ENCODE peak calls at places on chromosomes 12 and 14, in five cellular contexts. K, F, Q, E and I are unnamed samples.
A peak's percentile ranks its signal among the peaks of the same experiment; 100 is the strongest.

GRCh38 chr14:26905219-26905618 is 307.4 kb upstream of the NOVA1 start:
- DNase-seq in Q (no peak), F (no peak), K (no peak), E (no peak), I (no peak)

GRCh38 chr14:79836577-79836976 is 374.7 kb downstream of the DIO2 start:
- DNase-seq in E (no peak), F (no peak), K (no peak), Q (no peak), I (no peak)

GRCh38 chr14:57391609-57392195 is 1.3 kb downstream of the NAA30 start:
- DNase-seq in F (peak; percentile 21), K (peak; percentile 7), Q (no peak), E (no peak), I (no peak)

GRCh38 chr14:69152181-69152943 is 557 bp downstream of the DCAF5 start:
- DNase-seq in E (no peak), K (peak; percentile 54), Q (no peak), F (peak; percentile 67), I (peak; percentile 34)

GRCh38 chr12:105409881-105410471 is 79.5 kb downstream of the C12orf75 start:
- DNase-seq in F (peak; percentile 37), Q (no peak), E (no peak), K (no peak), I (no peak)

GRCh38 chr14:23168246-23168645 is 15.2 kb downstream of the SLC7A8 start:
- DNase-seq in Q (no peak), E (no peak), F (no peak), K (no peak), I (no peak)

GRCh38 chr12:52615208-52615868 is 3.0 kb downstream of the KRT73 start:
- DNase-seq in E (no peak), K (no peak), Q (no peak), F (no peak), I (no peak)

GRCh38 chr14:66066991-66067788 is 419.0 kb upstream of the CCDC196 start:
- DNase-seq in Q (no peak), F (no peak), E (no peak), K (no peak), I (no peak)

GRCh38 chr12:108615918-108616317 is 17.8 kb downstream of the SELPLG start:
- DNase-seq in K (no peak), Q (no peak), E (no peak), F (no peak), I (no peak)

GRCh38 chr14:78446807-78447206 is 276.6 kb downstream of the NRXN3 start:
- DNase-seq in F (no peak), K (no peak), E (no peak), Q (no peak), I (no peak)

GRCh38 chr14:50875359-50876090 is 3.7 kb downstream of the ABHD12B start:
- DNase-seq in F (no peak), E (no peak), K (no peak), Q (no peak), I (peak; percentile 42)

GRCh38 chr12:42097971-42098370 is 46.7 kb downstream of the GXYLT1 start:
- DNase-seq in F (no peak), K (peak; percentile 14), E (no peak), Q (no peak), I (no peak)

GRCh38 chr12:104825408-104825807 is 132.7 kb downstream of the SLC41A2 start:
- DNase-seq in Q (no peak), F (no peak), E (no peak), K (peak; percentile 31), I (no peak)

GRCh38 chr14:39175445-39176262 is 600 bp downstream of the PNN start:
- DNase-seq in E (no peak), F (peak; percentile 40), Q (peak; percentile 21), K (peak; percentile 27), I (no peak)

GRCh38 chr12:120618954-120619615 is 21.3 kb upstream of the CABP1 start:
- DNase-seq in E (no peak), K (no peak), Q (no peak), F (no peak), I (no peak)

GRCh38 chr12:120620624-120621023 is 19.8 kb upstream of the CABP1 start:
- DNase-seq in K (no peak), E (no peak), Q (no peak), F (no peak), I (no peak)

GRCh38 chr12:120610560-120610959 is 29.4 kb upstream of the POP5 start:
- DNase-seq in K (no peak), E (no peak), F (no peak), Q (no peak), I (no peak)

DNA sequence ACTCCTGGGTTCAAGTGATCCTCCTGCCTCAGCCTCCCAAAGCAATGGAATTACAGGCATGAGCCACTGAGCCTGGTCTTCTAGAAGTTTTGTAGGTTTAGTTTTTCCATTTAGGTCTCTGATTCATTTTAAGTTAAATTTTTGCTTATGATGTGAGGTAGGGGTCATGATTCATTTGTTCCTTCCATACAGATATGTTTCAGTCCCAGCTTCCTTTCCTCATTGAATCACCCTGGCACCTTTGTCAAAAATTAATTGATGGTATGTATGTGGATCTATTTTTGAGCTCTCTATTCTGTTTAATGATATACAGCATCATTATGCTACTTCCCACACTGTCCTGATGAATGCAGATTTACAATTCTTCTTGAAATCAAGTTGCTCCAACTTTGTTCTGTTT is 25.6 kb upstream of the CABP1 start:
- DNase-seq in E (no peak), K (no peak), F (no peak), Q (no peak), I (no peak)
- TF ChIP-seq TAF1 in E (no peak), K (no peak), F (no peak), Q (no peak), I (no peak)

DNA sequence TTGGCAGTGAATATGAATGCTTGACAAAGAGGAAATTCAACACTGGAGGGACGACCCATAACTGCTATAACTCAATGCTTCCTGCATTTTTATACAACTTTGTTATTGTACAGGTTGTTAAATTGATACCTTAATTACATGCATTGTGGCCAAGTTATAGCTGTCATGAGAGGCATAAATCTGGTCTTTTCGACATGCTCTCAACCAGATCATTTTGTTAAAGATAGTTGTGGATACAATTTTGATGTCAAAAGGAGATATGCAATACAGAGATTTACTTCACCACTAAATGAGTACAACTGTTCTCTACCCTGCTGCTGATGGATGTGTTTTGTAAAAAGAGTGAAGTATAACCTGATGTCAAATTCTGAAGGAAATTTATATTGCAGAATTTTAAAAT is 946.0 kb downstream of the GALC start:
- DNase-seq in K (no peak), F (no peak), E (no peak), Q (no peak), I (no peak)
- TF ChIP-seq TAF1 in K (no peak), F (no peak), E (no peak), Q (no peak), I (no peak)

GRCh38 chr12:78898416-78898815 is 33.8 kb downstream of the SYT1 start:
- DNase-seq in E (no peak), K (no peak), Q (no peak), F (peak; percentile 25), I (no peak)
- TF ChIP-seq TAF1 in E (no peak), K (no peak), Q (no peak), F (no peak), I (no peak)

GRCh38 chr12:27619308-27619707 is 76.9 kb upstream of the REP15 start:
- DNase-seq in E (no peak), F (no peak), Q (no peak), K (no peak), I (no peak)
- TF ChIP-seq TAF1 in E (no peak), F (no peak), Q (no peak), K (no peak), I (no peak)

GRCh38 chr14:90281261-90281660 is 24.9 kb downstream of the PSMC1 start:
- DNase-seq in Q (no peak), K (no peak), F (no peak), E (no peak), I (no peak)
- TF ChIP-seq TAF1 in Q (no peak), K (no peak), F (no peak), E (no peak), I (no peak)

DNA sequence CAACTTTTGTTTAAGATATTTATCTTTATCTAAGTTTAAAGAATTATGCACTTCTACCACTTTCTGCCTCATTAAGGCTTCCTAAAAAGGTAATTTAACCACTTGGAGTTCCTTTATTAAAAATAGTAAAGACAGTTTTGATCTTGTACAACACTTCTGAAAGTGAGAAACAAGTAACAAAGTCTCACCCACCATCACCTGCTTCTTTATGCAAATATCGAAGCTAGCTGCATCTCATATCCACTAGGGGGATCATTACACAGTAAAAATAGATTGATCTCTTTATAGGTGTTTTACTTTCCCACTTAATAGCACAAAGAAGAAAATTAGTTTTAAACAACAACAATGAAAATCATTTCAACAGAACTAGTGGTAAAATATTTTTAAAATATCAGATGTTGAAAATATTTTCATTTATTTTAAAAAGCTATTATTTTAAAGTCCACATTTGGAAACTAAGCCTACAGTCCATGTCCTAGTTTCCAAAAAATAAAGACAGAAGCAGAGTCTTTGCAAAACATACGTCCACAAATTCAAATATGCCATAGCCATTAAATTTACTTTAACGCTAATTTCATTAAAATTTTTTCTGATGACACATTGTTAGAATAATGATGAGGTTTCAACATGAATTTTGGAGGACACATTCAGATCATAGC is 160.0 kb upstream of the SOX5 start:
- DNase-seq in K (peak; percentile 13), F (peak; percentile 35), E (no peak), Q (peak; percentile 14), I (peak; percentile 13)
- TF ChIP-seq TAF1 in K (no peak), F (no peak), E (no peak), Q (no peak), I (no peak)

DNA sequence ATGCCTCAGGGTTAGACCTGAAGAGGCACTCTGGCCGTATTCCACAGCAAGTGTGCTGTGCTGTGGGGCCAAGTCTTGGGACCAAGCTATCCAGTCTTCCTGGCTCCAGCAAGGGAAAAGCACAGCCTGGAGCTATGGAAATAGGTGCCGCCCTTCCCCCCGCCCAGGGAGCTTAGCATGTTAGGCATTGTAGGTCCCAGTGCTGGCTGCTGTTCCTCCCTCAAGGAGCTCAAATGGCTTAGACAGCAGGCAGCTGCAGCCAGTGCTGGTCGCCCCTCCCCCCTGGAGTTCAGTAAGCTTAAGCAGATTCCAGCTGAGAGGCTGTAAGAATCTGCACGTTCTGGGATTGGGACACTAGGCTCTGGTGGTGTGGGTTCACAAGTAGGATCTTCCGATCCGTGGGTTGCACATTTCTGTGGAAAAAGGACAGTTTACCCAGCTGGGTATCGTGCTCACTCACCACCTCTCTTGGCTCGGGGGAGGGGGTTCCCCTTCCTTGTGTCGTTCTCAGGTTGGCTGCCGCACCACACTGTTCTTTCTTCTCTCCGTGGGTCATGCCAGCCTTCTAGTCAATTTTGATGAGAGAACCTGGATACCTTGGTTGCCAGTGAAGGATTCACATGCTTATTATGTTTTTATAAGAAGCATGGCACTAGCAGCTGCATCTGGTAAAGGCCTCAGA is 127.3 kb downstream of the CNTN1 start:
- DNase-seq in Q (no peak), K (no peak), E (peak; percentile 62), F (no peak), I (no peak)
- TF ChIP-seq TAF1 in Q (no peak), K (no peak), E (no peak), F (no peak), I (no peak)

GRCh38 chr14:55265197-55265596 is 6.0 kb upstream of the FBXO34 start:
- DNase-seq in F (no peak), Q (no peak), K (no peak), E (no peak), I (no peak)
- TF ChIP-seq TAF1 in F (no peak), Q (no peak), K (no peak), E (no peak), I (no peak)

GRCh38 chr12:124834822-124835221 is 28.8 kb downstream of the SCARB1 start:
- DNase-seq in Q (no peak), E (no peak), K (no peak), F (no peak), I (no peak)
- TF ChIP-seq TAF1 in Q (no peak), E (no peak), K (no peak), F (no peak), I (no peak)